ENCODE peak calls at places on chromosomes 7 and 10, in eight cellular contexts. L, S, Y, A, E, R, I and J are unnamed samples.
A peak's percentile ranks its signal among the peaks of the same experiment; 100 is the strongest.

GRCh38 chr7:142376356-142376997 is 118.6 kb upstream of the PRSS58 start:
- DNase-seq in L (no peak), S (no peak), Y (no peak), A (no peak), E (no peak), R (no peak), I (no peak), J (no peak)

GRCh38 chr7:131103997-131104396 is 223.7 kb upstream of the MKLN1 start:
- DNase-seq in L (peak; percentile 77), S (no peak), Y (no peak), A (no peak), E (no peak), R (peak; percentile 68), I (no peak), J (peak; percentile 33)

GRCh38 chr7:6505685-6506559 is 45.3 kb downstream of the GRID2IP start:
- DNase-seq in L (no peak), S (no peak), Y (no peak), A (no peak), E (no peak), R (no peak), I (no peak), J (no peak)

GRCh38 chr7:25707733-25708132 is 444.3 kb upstream of the NFE2L3 start:
- DNase-seq in L (no peak), S (no peak), Y (no peak), A (no peak), E (no peak), R (no peak), I (no peak), J (no peak)

GRCh38 chr10:109588259-109588658 is 335.1 kb downstream of the XPNPEP1 start:
- DNase-seq in L (no peak), S (no peak), Y (no peak), A (no peak), E (no peak), R (no peak), I (no peak), J (no peak)

GRCh38 chr10:8331896-8332729 is 277.6 kb downstream of the GATA3 start:
- DNase-seq in L (peak; percentile 1), S (peak; percentile 24), Y (peak; percentile 89), A (no peak), E (peak; percentile 69), R (peak; percentile 86), I (peak; percentile 55), J (peak; percentile 97)

GRCh38 chr7:94088560-94088959 is 84.4 kb upstream of the BET1 start:
- DNase-seq in L (peak; percentile 16), S (no peak), Y (no peak), A (no peak), E (no peak), R (no peak), I (no peak), J (no peak)

GRCh38 chr7:30285067-30285530 is 702 bp downstream of the ZNRF2 start:
- DNase-seq in L (no peak), S (no peak), Y (peak; percentile 57), A (peak; percentile 49), E (no peak), R (no peak), I (no peak), J (no peak)

GRCh38 chr10:52452600-52453493 is 138.8 kb downstream of the DKK1 start:
- DNase-seq in L (no peak), S (no peak), Y (no peak), A (no peak), E (peak; percentile 89), R (no peak), I (no peak), J (no peak)

GRCh38 chr10:113680172-113681111 is 730 bp downstream of the CASP7 start:
- DNase-seq in L (peak; percentile 29), S (no peak), Y (peak; percentile 52), A (peak; percentile 40), E (peak; percentile 45), R (peak; percentile 64), I (no peak), J (peak; percentile 7)

GRCh38 chr7:122305475-122306319 is 1.1 kb upstream of the FEZF1 start:
- DNase-seq in L (no peak), S (no peak), Y (no peak), A (no peak), E (no peak), R (no peak), I (no peak), J (no peak)

GRCh38 chr10:24721254-24722106 is 2.2 kb downstream of the ARHGAP21 start:
- DNase-seq in L (no peak), S (no peak), Y (no peak), A (peak; percentile 39), E (peak; percentile 37), R (peak; percentile 43), I (no peak), J (no peak)

GRCh38 chr7:85041599-85042216 is 145.1 kb downstream of the SEMA3D start:
- DNase-seq in L (peak; percentile 4), S (peak; percentile 2), Y (peak; percentile 47), A (peak; percentile 42), E (no peak), R (peak; percentile 58), I (no peak), J (no peak)

GRCh38 chr7:149217570-149217969 is 21.9 kb upstream of the ZNF212 start:
- DNase-seq in L (no peak), S (no peak), Y (no peak), A (no peak), E (no peak), R (no peak), I (no peak), J (no peak)

GRCh38 chr7:4681922-4682620 is at the start of gene FOXK1:
- DNase-seq in L (peak; percentile 76), S (no peak), Y (peak; percentile 90), A (peak; percentile 82), E (no peak), R (peak; percentile 56), I (peak; percentile 47), J (peak; percentile 76)

GRCh38 chr10:69315100-69315542 is 36.8 kb downstream of the HK1 start:
- DNase-seq in L (no peak), S (no peak), Y (no peak), A (no peak), E (no peak), R (no peak), I (no peak), J (no peak)

GRCh38 chr10:73576178-73576889 is 14.8 kb downstream of the USP54 start:
- DNase-seq in L (peak; percentile 41), S (no peak), Y (no peak), A (peak; percentile 44), E (peak; percentile 82), R (peak; percentile 69), I (no peak), J (no peak)

GRCh38 chr7:106865130-106866115 is at the start of gene PIK3CG:
- DNase-seq in L (no peak), S (no peak), Y (no peak), A (no peak), E (no peak), R (no peak), I (no peak), J (peak; percentile 73)

GRCh38 chr7:46485481-46486065 is 564.5 kb upstream of the IGFBP3 start:
- DNase-seq in L (peak; percentile 12), S (no peak), Y (no peak), A (no peak), E (peak; percentile 66), R (peak; percentile 60), I (no peak), J (no peak)

GRCh38 chr7:1252543-1253090 is 19.9 kb downstream of the UNCX start:
- DNase-seq in L (no peak), S (no peak), Y (no peak), A (no peak), E (no peak), R (no peak), I (no peak), J (no peak)

GRCh38 chr7:112930787-112931186 is 140.6 kb upstream of the TMEM168 start:
- DNase-seq in L (no peak), S (no peak), Y (no peak), A (no peak), E (no peak), R (peak; percentile 88), I (no peak), J (no peak)

GRCh38 chr7:155208681-155209477 is 88.8 kb upstream of the INSIG1 start:
- DNase-seq in L (peak; percentile 46), S (no peak), Y (no peak), A (no peak), E (peak; percentile 73), R (peak; percentile 61), I (no peak), J (no peak)

GRCh38 chr7:102300643-102301211 is 14.1 kb downstream of the SH2B2 start:
- DNase-seq in L (no peak), S (no peak), Y (no peak), A (no peak), E (no peak), R (no peak), I (no peak), J (no peak)

GRCh38 chr7:46253500-46253899 is 332.4 kb upstream of the IGFBP3 start:
- DNase-seq in L (no peak), S (no peak), Y (no peak), A (no peak), E (peak; percentile 79), R (peak; percentile 44), I (no peak), J (no peak)

GRCh38 chr10:50990568-50991495 is 83.5 kb upstream of the PRKG1 start:
- DNase-seq in L (peak; percentile 58), S (no peak), Y (peak; percentile 26), A (peak; percentile 44), E (peak; percentile 43), R (no peak), I (no peak), J (no peak)

GRCh38 chr7:105521027-105521730 is 892 bp downstream of the PUS7 start:
- DNase-seq in L (peak; percentile 66), S (peak; percentile 33), Y (peak; percentile 71), A (peak; percentile 57), E (peak; percentile 37), R (peak; percentile 56), I (no peak), J (peak; percentile 20)

GRCh38 chr10:109275970-109276369 is 647.3 kb downstream of the XPNPEP1 start:
- DNase-seq in L (no peak), S (no peak), Y (no peak), A (no peak), E (no peak), R (no peak), I (no peak), J (no peak)

GRCh38 chr10:119360181-119360921 is 153.0 kb downstream of the GRK5 start:
- DNase-seq in L (peak; percentile 34), S (no peak), Y (peak; percentile 21), A (no peak), E (no peak), R (no peak), I (no peak), J (no peak)

GRCh38 chr10:16652154-16652553 is 130.5 kb upstream of the C1QL3 start:
- DNase-seq in L (no peak), S (no peak), Y (no peak), A (no peak), E (peak; percentile 84), R (peak; percentile 40), I (no peak), J (no peak)

GRCh38 chr7:124155400-124156022 is 122.6 kb upstream of the TMEM229A start:
- DNase-seq in L (no peak), S (no peak), Y (no peak), A (no peak), E (no peak), R (peak; percentile 17), I (no peak), J (no peak)

GRCh38 chr7:155291045-155291530 is 6.6 kb upstream of the INSIG1 start:
- DNase-seq in L (peak; percentile 67), S (no peak), Y (peak; percentile 60), A (no peak), E (peak; percentile 88), R (peak; percentile 71), I (no peak), J (no peak)